ENCODE peak calls at places on chromosome 7, in six cellular contexts. One of them, this sample, is unnamed.
A peak's percentile ranks its signal among the peaks of the same experiment; 100 is the strongest.

GRCh38 chr7:132972745-132973144 is 109.1 kb downstream of the CHCHD3 start:
- DNase-seq in kidney: no peak
- DNase-seq in psoas muscle: no peak
- DNase-seq in adrenal gland: no peak
- DNase-seq in HepG2: no peak
- DNase-seq in SJSA1: no peak
- DNase-seq in this sample: no peak

GRCh38 chr7:127961787-127962463 is 69.3 kb downstream of the LRRC4 start:
- DNase-seq in SJSA1: no peak
- DNase-seq in adrenal gland: no peak
- DNase-seq in psoas muscle: no peak
- DNase-seq in kidney: no peak
- DNase-seq in HepG2: no peak
- DNase-seq in this sample: no peak

GRCh38 chr7:42233166-42233565 is 3.8 kb downstream of the GLI3 start:
- DNase-seq in psoas muscle: no peak
- DNase-seq in SJSA1: no peak
- DNase-seq in kidney: no peak
- DNase-seq in HepG2: no peak
- DNase-seq in adrenal gland: no peak
- DNase-seq in this sample: no peak

GRCh38 chr7:133886081-133886480 is 241.1 kb upstream of the LRGUK start:
- DNase-seq in HepG2: no peak
- DNase-seq in psoas muscle: no peak
- DNase-seq in adrenal gland: no peak
- DNase-seq in kidney: no peak
- DNase-seq in SJSA1: no peak
- DNase-seq in this sample: no peak

GRCh38 chr7:99623091-99623693 is 6.4 kb downstream of the ZSCAN25 start:
- DNase-seq in adrenal gland: no peak
- DNase-seq in kidney: no peak
- DNase-seq in HepG2: no peak
- DNase-seq in psoas muscle: no peak
- DNase-seq in SJSA1: peak; percentile 99
- DNase-seq in this sample: no peak

GRCh38 chr7:91940171-91940570 is 491 bp upstream of the AKAP9 start:
- DNase-seq in HepG2: peak; percentile 14
- DNase-seq in kidney: no peak
- DNase-seq in adrenal gland: peak; percentile 26
- DNase-seq in SJSA1: peak; percentile 13
- DNase-seq in psoas muscle: peak; percentile 18
- DNase-seq in this sample: no peak

GRCh38 chr7:127782075-127782474 is 130.1 kb downstream of the SND1 start:
- DNase-seq in HepG2: no peak
- DNase-seq in kidney: no peak
- DNase-seq in psoas muscle: no peak
- DNase-seq in adrenal gland: no peak
- DNase-seq in SJSA1: no peak
- DNase-seq in this sample: no peak

GRCh38 chr7:55070271-55070743 is 51.5 kb downstream of the EGFR start:
- DNase-seq in kidney: no peak
- DNase-seq in HepG2: peak; percentile 47
- DNase-seq in psoas muscle: no peak
- DNase-seq in SJSA1: no peak
- DNase-seq in adrenal gland: no peak
- DNase-seq in this sample: no peak

GRCh38 chr7:71824356-71824755 is 587.8 kb downstream of the CALN1 start:
- DNase-seq in HepG2: no peak
- DNase-seq in SJSA1: peak; percentile 12
- DNase-seq in adrenal gland: peak; percentile 60
- DNase-seq in psoas muscle: no peak
- DNase-seq in kidney: no peak
- DNase-seq in this sample: no peak

GRCh38 chr7:125563964-125564529 is 634.4 kb upstream of the POT1 start:
- DNase-seq in SJSA1: no peak
- DNase-seq in adrenal gland: no peak
- DNase-seq in psoas muscle: no peak
- DNase-seq in HepG2: no peak
- DNase-seq in kidney: peak; percentile 31
- DNase-seq in this sample: no peak

GRCh38 chr7:76310102-76310957 is 7.9 kb downstream of the HSPB1 start:
- DNase-seq in adrenal gland: peak; percentile 84
- DNase-seq in SJSA1: no peak
- DNase-seq in kidney: no peak
- DNase-seq in HepG2: no peak
- DNase-seq in psoas muscle: no peak
- DNase-seq in this sample: no peak

GRCh38 chr7:94492601-94493000 is 17.0 kb upstream of the CASD1 start:
- DNase-seq in psoas muscle: no peak
- DNase-seq in adrenal gland: no peak
- DNase-seq in kidney: no peak
- DNase-seq in SJSA1: no peak
- DNase-seq in HepG2: no peak
- DNase-seq in this sample: no peak

GRCh38 chr7:81367335-81367801 is 402.5 kb downstream of the HGF start:
- DNase-seq in adrenal gland: no peak
- DNase-seq in HepG2: no peak
- DNase-seq in kidney: no peak
- DNase-seq in psoas muscle: peak; percentile 32
- DNase-seq in SJSA1: no peak
- DNase-seq in this sample: no peak

GRCh38 chr7:77703220-77703472 is 6.9 kb downstream of the RSBN1L start:
- DNase-seq in kidney: no peak
- DNase-seq in adrenal gland: no peak
- DNase-seq in psoas muscle: no peak
- DNase-seq in HepG2: no peak
- DNase-seq in SJSA1: no peak
- DNase-seq in this sample: no peak

GRCh38 chr7:42065942-42066341 is 171.1 kb downstream of the GLI3 start:
- DNase-seq in adrenal gland: no peak
- DNase-seq in psoas muscle: no peak
- DNase-seq in HepG2: no peak
- DNase-seq in kidney: no peak
- DNase-seq in SJSA1: peak; percentile 76
- DNase-seq in this sample: no peak

GRCh38 chr7:16711730-16712129 is 41.8 kb upstream of the TSPAN13 start:
- DNase-seq in adrenal gland: no peak
- DNase-seq in HepG2: no peak
- DNase-seq in psoas muscle: no peak
- DNase-seq in SJSA1: peak; percentile 51
- DNase-seq in kidney: no peak
- DNase-seq in this sample: no peak

GRCh38 chr7:159105845-159106614 is 38.6 kb downstream of the VIPR2 start:
- DNase-seq in SJSA1: no peak
- DNase-seq in HepG2: no peak
- DNase-seq in adrenal gland: no peak
- DNase-seq in psoas muscle: peak; percentile 7
- DNase-seq in kidney: peak; percentile 22
- DNase-seq in this sample: peak; percentile 32

GRCh38 chr7:101644879-101645278 is 15.8 kb upstream of the MYL10 start:
- DNase-seq in kidney: no peak
- DNase-seq in SJSA1: no peak
- DNase-seq in adrenal gland: no peak
- DNase-seq in HepG2: peak; percentile 40
- DNase-seq in psoas muscle: no peak
- DNase-seq in this sample: no peak

GRCh38 chr7:36979810-36980248 is 255.5 kb upstream of the AOAH start:
- DNase-seq in HepG2: no peak
- DNase-seq in kidney: no peak
- DNase-seq in adrenal gland: peak; percentile 67
- DNase-seq in psoas muscle: no peak
- DNase-seq in SJSA1: no peak
- DNase-seq in this sample: no peak

GRCh38 chr7:27165655-27166474 is 528 bp upstream of the HOXA9 start:
- DNase-seq in kidney: peak; percentile 79
- DNase-seq in psoas muscle: peak; percentile 15
- DNase-seq in HepG2: no peak
- DNase-seq in adrenal gland: no peak
- DNase-seq in SJSA1: peak; percentile 94
- DNase-seq in this sample: no peak

GRCh38 chr7:91519241-91520200 is 255.3 kb downstream of the FZD1 start:
- DNase-seq in kidney: no peak
- DNase-seq in psoas muscle: no peak
- DNase-seq in HepG2: no peak
- DNase-seq in SJSA1: no peak
- DNase-seq in adrenal gland: no peak
- DNase-seq in this sample: no peak

GRCh38 chr7:92988941-92989540 is 128.7 kb downstream of the SAMD9 start:
- DNase-seq in SJSA1: no peak
- DNase-seq in psoas muscle: no peak
- DNase-seq in HepG2: no peak
- DNase-seq in kidney: no peak
- DNase-seq in adrenal gland: no peak
- DNase-seq in this sample: no peak

GRCh38 chr7:92991190-92991589 is 126.6 kb downstream of the SAMD9 start:
- DNase-seq in kidney: no peak
- DNase-seq in SJSA1: no peak
- DNase-seq in psoas muscle: no peak
- DNase-seq in HepG2: no peak
- DNase-seq in adrenal gland: no peak
- DNase-seq in this sample: no peak

GRCh38 chr7:92997144-92997543 is 120.6 kb downstream of the SAMD9 start:
- DNase-seq in HepG2: no peak
- DNase-seq in psoas muscle: no peak
- DNase-seq in adrenal gland: no peak
- DNase-seq in kidney: no peak
- DNase-seq in SJSA1: no peak
- DNase-seq in this sample: no peak

GRCh38 chr7:92997719-92998118 is 120.1 kb downstream of the SAMD9 start:
- DNase-seq in HepG2: no peak
- DNase-seq in psoas muscle: no peak
- DNase-seq in adrenal gland: no peak
- DNase-seq in kidney: no peak
- DNase-seq in SJSA1: no peak
- DNase-seq in this sample: no peak

GRCh38 chr7:92994889-92995288 is 122.9 kb downstream of the SAMD9 start:
- DNase-seq in SJSA1: no peak
- DNase-seq in adrenal gland: no peak
- DNase-seq in kidney: no peak
- DNase-seq in psoas muscle: no peak
- DNase-seq in HepG2: no peak
- DNase-seq in this sample: no peak
- H3K4me1 ChIP-seq in SJSA1: peaks cover 8% of the 10 kb centered on the region
- H3K4me1 ChIP-seq in adrenal gland: no peaks in the 10 kb centered on the region
- H3K4me1 ChIP-seq in kidney: no peaks in the 10 kb centered on the region
- H3K4me1 ChIP-seq in psoas muscle: no peaks in the 10 kb centered on the region
- H3K4me1 ChIP-seq in HepG2: no peaks in the 10 kb centered on the region
- H3K4me1 ChIP-seq in this sample: no peaks in the 10 kb centered on the region

DNA sequence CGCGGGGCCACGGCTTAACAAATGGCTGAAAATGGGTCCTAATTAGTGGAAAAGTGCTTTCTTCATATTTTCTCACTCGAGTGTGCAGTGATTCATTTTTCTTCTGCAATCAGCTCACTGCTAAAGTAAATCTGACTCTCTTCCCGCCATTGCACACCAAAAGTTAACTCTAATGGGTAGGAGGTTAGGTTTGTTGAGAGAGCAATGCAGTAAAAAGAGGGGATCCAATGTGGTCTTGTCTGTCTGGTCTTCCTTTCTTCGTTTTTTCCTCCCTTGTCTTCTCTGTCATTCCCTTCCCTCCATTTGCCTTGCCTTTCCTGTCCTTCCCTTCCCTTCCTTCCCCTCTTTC is 4.6 kb downstream of the IKZF1 start:
- DNase-seq in kidney: no peak
- DNase-seq in adrenal gland: no peak
- DNase-seq in psoas muscle: no peak
- DNase-seq in HepG2: no peak
- DNase-seq in SJSA1: no peak
- DNase-seq in this sample: no peak
- H3K27ac ChIP-seq in kidney: no peak overlapping the region
- H3K27ac ChIP-seq in adrenal gland: peak overlapping the region; percentile 38
- H3K27ac ChIP-seq in psoas muscle: no peak overlapping the region
- H3K27ac ChIP-seq in HepG2: no peak overlapping the region
- H3K27ac ChIP-seq in SJSA1: no peak overlapping the region
- H3K27ac ChIP-seq in this sample: no peak overlapping the region

GRCh38 chr7:24981544-24981951 is 1.6 kb upstream of the OSBPL3 start:
- DNase-seq in kidney: peak; percentile 85
- DNase-seq in adrenal gland: peak; percentile 21
- DNase-seq in SJSA1: peak; percentile 50
- DNase-seq in psoas muscle: peak; percentile 35
- DNase-seq in HepG2: no peak
- DNase-seq in this sample: peak; percentile 66

GRCh38 chr7:24978837-24979469 is 1.0 kb downstream of the OSBPL3 start:
- DNase-seq in HepG2: no peak
- DNase-seq in SJSA1: no peak
- DNase-seq in kidney: peak; percentile 68
- DNase-seq in adrenal gland: no peak
- DNase-seq in psoas muscle: no peak
- DNase-seq in this sample: no peak

GRCh38 chr7:24979863-24980694 is at the start of gene OSBPL3:
- DNase-seq in kidney: peak; percentile 98
- DNase-seq in HepG2: peak; percentile 91
- DNase-seq in psoas muscle: peak; percentile 91
- DNase-seq in adrenal gland: peak; percentile 87
- DNase-seq in SJSA1: peak; percentile 92
- DNase-seq in this sample: peak; percentile 92

GRCh38 chr7:24980695-24981543 is 941 bp upstream of the OSBPL3 start:
- DNase-seq in psoas muscle: peak; percentile 18
- DNase-seq in kidney: peak; percentile 76
- DNase-seq in adrenal gland: peak; percentile 16
- DNase-seq in HepG2: no peak
- DNase-seq in SJSA1: peak; percentile 48
- DNase-seq in this sample: no peak

DNA sequence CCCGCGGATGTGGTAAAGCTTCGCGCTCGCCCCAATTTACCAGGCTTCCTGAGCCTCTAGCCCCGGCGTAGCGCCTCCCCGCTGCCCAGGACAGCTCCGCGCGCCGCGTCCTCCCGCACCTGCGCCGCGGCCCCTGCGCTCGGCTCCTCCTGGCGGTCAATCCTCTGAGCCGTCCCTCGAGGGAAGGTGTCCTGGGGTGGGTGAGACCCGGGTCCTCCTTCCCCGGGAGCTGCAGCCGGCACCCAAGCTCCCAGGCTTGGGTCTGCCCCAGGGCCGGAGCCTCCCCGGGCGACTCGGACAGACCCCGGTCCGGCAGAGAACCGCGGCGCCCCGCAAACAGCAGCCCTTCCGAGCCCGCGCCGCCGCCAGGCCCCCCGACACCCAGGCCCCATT is 512 bp downstream of the OSBPL3 start:
- DNase-seq in adrenal gland: peak; percentile 27
- DNase-seq in HepG2: peak; percentile 47
- DNase-seq in psoas muscle: peak; percentile 49
- DNase-seq in kidney: peak; percentile 90
- DNase-seq in SJSA1: peak; percentile 67
- DNase-seq in this sample: peak; percentile 80
- H3K4me1 ChIP-seq in adrenal gland: peaks cover 26% of the 10 kb centered on the region
- H3K4me1 ChIP-seq in HepG2: peaks cover 82% of the 10 kb centered on the region
- H3K4me1 ChIP-seq in psoas muscle: no peaks in the 10 kb centered on the region
- H3K4me1 ChIP-seq in kidney: peaks cover 8% of the 10 kb centered on the region
- H3K4me1 ChIP-seq in SJSA1: peaks cover 20% of the 10 kb centered on the region
- H3K4me1 ChIP-seq in this sample: peaks cover 13% of the 10 kb centered on the region

DNA sequence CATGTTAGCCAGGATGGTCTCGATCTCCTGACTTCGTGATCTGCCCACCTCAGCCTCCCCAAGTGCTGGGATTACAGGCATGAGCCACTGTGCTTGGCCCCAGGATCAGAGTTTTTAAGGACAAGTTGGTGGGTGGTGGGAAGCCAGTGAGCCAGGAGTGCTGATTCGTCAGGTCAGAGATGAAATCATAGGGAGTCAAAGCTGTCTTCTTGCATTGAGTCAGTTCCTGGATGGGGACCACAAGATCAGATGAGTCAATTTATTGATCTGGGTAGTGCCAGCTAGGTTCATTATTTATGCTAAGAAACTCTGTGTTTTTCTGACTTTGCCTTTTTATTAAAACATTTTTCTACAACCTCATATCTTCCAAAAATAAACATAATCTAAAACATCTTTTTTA is 423.8 kb downstream of the ARL4A start:
- DNase-seq in HepG2: no peak
- DNase-seq in adrenal gland: no peak
- DNase-seq in SJSA1: no peak
- DNase-seq in kidney: no peak
- DNase-seq in psoas muscle: no peak
- DNase-seq in this sample: no peak
- H3K27ac ChIP-seq in HepG2: no peak overlapping the region
- H3K27ac ChIP-seq in adrenal gland: no peak overlapping the region
- H3K27ac ChIP-seq in SJSA1: no peak overlapping the region
- H3K27ac ChIP-seq in kidney: no peak overlapping the region
- H3K27ac ChIP-seq in psoas muscle: no peak overlapping the region
- H3K27ac ChIP-seq in this sample: no peak overlapping the region